ENCODE peak calls at places on chromosomes 4 and X, in ten cellular contexts. D, M, O, K, B, T, S, C, N and V are unnamed samples.
A peak's percentile ranks its signal among the peaks of the same experiment; 100 is the strongest.

GRCh38 chrX:154840856-154841255 is 6.4 kb upstream of the SMIM9 start:
- DNase-seq in S (no peak), C (no peak), M (peak; percentile 57), D (no peak), O (peak; percentile 75), N (no peak), T (peak; percentile 23), K (peak; percentile 67), B (no peak), V (no peak)

GRCh38 chrX:134338527-134338926 is 101.5 kb downstream of the CCDC160 start:
- DNase-seq in S (no peak), N (no peak), D (no peak), O (no peak), M (no peak), B (no peak), T (no peak), K (no peak), C (no peak), V (peak; percentile 55)

GRCh38 chr4:91064157-91064853 is 937.1 kb downstream of the CCSER1 start:
- DNase-seq in K (peak; percentile 7), N (no peak), D (no peak), O (peak; percentile 73), B (no peak), M (no peak), S (no peak), C (no peak), T (peak; percentile 68), V (no peak)

GRCh38 chr4:8113611-8114343 is 44.8 kb downstream of the ABLIM2 start:
- DNase-seq in D (peak; percentile 43), T (no peak), O (no peak), S (no peak), M (no peak), C (no peak), K (no peak), N (no peak), B (no peak), V (no peak)

GRCh38 chrX:57821703-57822375 is 88.4 kb downstream of the ZXDA start:
- DNase-seq in O (peak; percentile 71), N (peak; percentile 12), M (peak; percentile 83), B (no peak), T (no peak), K (peak; percentile 75), D (no peak), S (no peak), C (peak; percentile 25), V (peak; percentile 13)

GRCh38 chr4:146336413-146336807 is 122.1 kb downstream of the REELD1 start:
- DNase-seq in K (peak; percentile 67), C (no peak), N (no peak), S (no peak), O (no peak), T (no peak), B (no peak), M (no peak), D (no peak), V (no peak)

GRCh38 chrX:45664727-45665290 is 464.1 kb upstream of the DIPK2B start:
- DNase-seq in C (no peak), D (no peak), N (no peak), M (no peak), S (no peak), K (no peak), O (no peak), T (no peak), B (no peak), V (no peak)

GRCh38 chrX:118022803-118023202 is 93.8 kb downstream of the KLHL13 start:
- DNase-seq in S (no peak), N (no peak), C (no peak), K (no peak), O (no peak), M (no peak), D (no peak), B (no peak), T (no peak), V (no peak)

GRCh38 chrX:12948495-12948894 is 26.4 kb upstream of the TMSB4X start:
- DNase-seq in T (no peak), K (no peak), C (no peak), D (no peak), M (no peak), N (no peak), O (no peak), B (no peak), S (no peak), V (no peak)

GRCh38 chrX:19758536-19758935 is 128.9 kb downstream of the SH3KBP1 start:
- DNase-seq in D (no peak), B (no peak), S (no peak), N (no peak), T (no peak), K (peak; percentile 37), M (no peak), O (no peak), C (no peak), V (no peak)

GRCh38 chr4:119151161-119151560 is 15.5 kb downstream of the MYOZ2 start:
- DNase-seq in O (peak; percentile 58), T (no peak), N (no peak), B (no peak), S (no peak), D (no peak), M (no peak), C (no peak), K (no peak), V (no peak)

GRCh38 chrX:154308108-154308946 is 12.7 kb downstream of the TKTL1 start:
- DNase-seq in T (peak; percentile 39), C (peak; percentile 66), S (peak; percentile 52), N (peak; percentile 50), B (peak; percentile 47), K (peak; percentile 73), O (peak; percentile 55), M (peak; percentile 49), D (peak; percentile 48), V (peak; percentile 63)

GRCh38 chrX:69388526-69388925 is 115.6 kb upstream of the NALF2 start:
- DNase-seq in N (no peak), C (peak; percentile 13), K (no peak), M (no peak), S (no peak), O (no peak), B (no peak), T (no peak), D (peak; percentile 12), V (no peak)
- H3K27me3 ChIP-seq in N (no peaks in the 10 kb centered on the region), C (no peaks in the 10 kb centered on the region), K (peaks cover 13% of the 10 kb centered on the region), M (no peaks in the 10 kb centered on the region), S (no peaks in the 10 kb centered on the region), O (no peaks in the 10 kb centered on the region), B (no peaks in the 10 kb centered on the region), T (no peaks in the 10 kb centered on the region), D (no peaks in the 10 kb centered on the region), V (no peaks in the 10 kb centered on the region)

GRCh38 chr4:174381419-174381818 is 97.7 kb downstream of the CEP44 start:
- DNase-seq in B (no peak), M (no peak), S (no peak), D (no peak), T (no peak), O (no peak), C (no peak), N (no peak), K (no peak), V (no peak)

GRCh38 chr4:174380699-174381098 is 97.0 kb downstream of the CEP44 start:
- DNase-seq in C (no peak), S (no peak), O (no peak), T (no peak), M (no peak), K (no peak), B (no peak), N (no peak), D (no peak), V (no peak)

GRCh38 chr4:174377613-174378012 is 93.9 kb downstream of the CEP44 start:
- DNase-seq in T (no peak), B (no peak), M (no peak), O (peak; percentile 47), S (no peak), K (peak; percentile 87), N (no peak), D (no peak), C (no peak), V (no peak)

GRCh38 chr4:174375422-174375821 is 91.7 kb downstream of the CEP44 start:
- DNase-seq in N (no peak), D (no peak), O (no peak), T (no peak), K (peak; percentile 18), B (no peak), S (no peak), M (no peak), C (no peak), V (no peak)

DNA sequence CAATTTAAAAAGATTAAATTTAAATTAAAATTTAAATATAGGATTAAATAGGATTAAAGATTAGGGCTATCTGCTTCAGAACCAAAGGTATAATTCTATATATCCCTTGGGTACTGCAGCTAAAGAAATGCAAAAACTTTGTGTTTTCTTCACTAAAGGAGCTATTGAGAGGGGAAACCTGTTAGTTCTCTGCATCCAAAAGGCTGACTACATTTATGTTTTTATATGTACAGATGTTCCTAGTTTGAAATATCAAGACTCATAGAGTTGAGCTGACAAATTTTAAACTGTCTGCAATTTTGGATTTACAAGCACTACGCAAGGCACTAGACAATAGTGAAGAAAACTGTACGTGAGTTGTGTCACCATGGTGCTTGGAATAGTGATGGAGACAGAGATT is 95.2 kb downstream of the CEP44 start:
- DNase-seq in T (no peak), S (no peak), O (no peak), C (no peak), K (no peak), B (no peak), D (no peak), M (no peak), N (no peak), V (no peak)
- H3K27me3 ChIP-seq in T (no peaks in the 10 kb centered on the region), S (no peaks in the 10 kb centered on the region), O (no peaks in the 10 kb centered on the region), C (no peaks in the 10 kb centered on the region), K (no peaks in the 10 kb centered on the region), B (no peaks in the 10 kb centered on the region), D (no peaks in the 10 kb centered on the region), M (no peaks in the 10 kb centered on the region), N (no peaks in the 10 kb centered on the region), V (peaks cover 2% of the 10 kb centered on the region)

DNA sequence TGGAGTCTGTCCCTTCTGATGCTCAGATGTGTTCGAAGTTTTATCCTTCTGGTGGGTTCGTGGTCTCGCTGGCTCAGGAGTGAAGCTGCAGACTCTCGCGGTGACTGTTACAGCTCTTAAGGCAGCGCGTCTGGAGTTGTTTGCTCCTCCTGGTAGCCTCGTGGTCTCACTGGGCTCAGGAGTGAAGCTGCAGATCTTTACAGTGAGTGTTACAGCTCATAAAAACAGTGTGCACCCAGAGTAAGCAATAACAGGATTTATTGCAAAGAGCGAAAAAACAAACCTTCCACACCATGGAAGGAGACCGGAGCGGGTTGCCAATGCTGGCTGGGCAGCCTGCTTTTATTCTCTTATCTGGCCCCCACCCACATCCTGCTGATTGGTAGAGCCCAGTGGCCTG is 18.5 kb downstream of the SLC25A5 start:
- DNase-seq in T (no peak), N (no peak), C (no peak), S (no peak), D (no peak), K (no peak), O (no peak), B (no peak), M (no peak), V (no peak)
- H3K27me3 ChIP-seq in T (no peaks in the 10 kb centered on the region), N (no peaks in the 10 kb centered on the region), C (no peaks in the 10 kb centered on the region), S (no peaks in the 10 kb centered on the region), D (no peaks in the 10 kb centered on the region), K (no peaks in the 10 kb centered on the region), O (no peaks in the 10 kb centered on the region), B (no peaks in the 10 kb centered on the region), M (no peaks in the 10 kb centered on the region), V (no peaks in the 10 kb centered on the region)

DNA sequence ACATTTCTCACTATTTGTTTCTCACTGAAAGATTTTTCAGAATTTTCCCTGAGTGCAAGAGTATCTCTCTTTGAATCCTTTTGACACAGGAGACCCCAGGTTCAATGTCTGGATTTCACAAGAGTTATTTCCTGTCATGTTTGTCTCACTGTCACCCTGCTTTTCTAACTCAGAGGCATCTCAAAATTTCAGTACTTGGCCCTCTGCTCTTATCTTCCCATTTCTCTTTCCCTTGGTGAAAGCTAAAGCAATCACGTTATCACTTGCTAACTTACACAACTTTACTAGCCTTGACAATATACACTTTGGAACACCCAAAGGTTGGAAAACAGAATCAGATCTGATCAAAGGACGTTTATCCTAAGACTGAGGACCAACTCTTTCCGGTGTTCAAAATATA is 17.3 kb downstream of the IGSF1 start:
- DNase-seq in T (no peak), N (no peak), B (no peak), M (no peak), O (no peak), D (no peak), S (no peak), K (no peak), C (no peak), V (no peak)
- H3K27me3 ChIP-seq in T (no peaks in the 10 kb centered on the region), N (no peaks in the 10 kb centered on the region), B (no peaks in the 10 kb centered on the region), M (no peaks in the 10 kb centered on the region), O (no peaks in the 10 kb centered on the region), D (no peaks in the 10 kb centered on the region), S (no peaks in the 10 kb centered on the region), K (no peaks in the 10 kb centered on the region), C (no peaks in the 10 kb centered on the region), V (no peaks in the 10 kb centered on the region)